ENCODE peak calls at places on chromosomes 16 and 17, in eight cellular contexts. One of them, this sample, is unnamed.

GRCh38 chr17:29777663-29778062 is 152.4 kb downstream of the SSH2 start:
- DNase-seq in AG10803: no peak
- DNase-seq in T follicular helper cell: no peak
- DNase-seq in brain pericyte: no peak
- DNase-seq in NCI-H524: peak
- DNase-seq in activated naive CD4-positive, alpha-beta T cell treated with anti-CD3 and anti-CD28 coated beads, Interleukin-2, amount 10 ng/mL, durations not matched to agents 7 days and 5 days: no peak
- DNase-seq in GM12865: no peak
- DNase-seq in NCI-H460: no peak
- DNase-seq in this sample: no peak

GRCh38 chr17:35774499-35774898 is 13.8 kb downstream of the C17orf50 start:
- DNase-seq in NCI-H460: no peak
- DNase-seq in AG10803: no peak
- DNase-seq in brain pericyte: no peak
- DNase-seq in T follicular helper cell: no peak
- DNase-seq in NCI-H524: no peak
- DNase-seq in GM12865: no peak
- DNase-seq in activated naive CD4-positive, alpha-beta T cell treated with anti-CD3 and anti-CD28 coated beads, Interleukin-2, amount 10 ng/mL, durations not matched to agents 7 days and 5 days: no peak
- DNase-seq in this sample: no peak

GRCh38 chr17:17151962-17152361 is 54.2 kb downstream of the PLD6 start:
- DNase-seq in brain pericyte: peak
- DNase-seq in NCI-H524: no peak
- DNase-seq in AG10803: peak
- DNase-seq in NCI-H460: peak
- DNase-seq in GM12865: peak
- DNase-seq in activated naive CD4-positive, alpha-beta T cell treated with anti-CD3 and anti-CD28 coated beads, Interleukin-2, amount 10 ng/mL, durations not matched to agents 7 days and 5 days: no peak
- DNase-seq in T follicular helper cell: no peak
- DNase-seq in this sample: peak

GRCh38 chr16:64375386-64375980 is 746.4 kb downstream of the CDH11 start:
- DNase-seq in T follicular helper cell: no peak
- DNase-seq in NCI-H460: no peak
- DNase-seq in NCI-H524: no peak
- DNase-seq in AG10803: no peak
- DNase-seq in brain pericyte: no peak
- DNase-seq in GM12865: no peak
- DNase-seq in activated naive CD4-positive, alpha-beta T cell treated with anti-CD3 and anti-CD28 coated beads, Interleukin-2, amount 10 ng/mL, durations not matched to agents 7 days and 5 days: no peak
- DNase-seq in this sample: no peak

GRCh38 chr17:31820691-31821435 is 38.2 kb downstream of the COPRS start:
- DNase-seq in NCI-H524: no peak
- DNase-seq in brain pericyte: no peak
- DNase-seq in AG10803: no peak
- DNase-seq in activated naive CD4-positive, alpha-beta T cell treated with anti-CD3 and anti-CD28 coated beads, Interleukin-2, amount 10 ng/mL, durations not matched to agents 7 days and 5 days: no peak
- DNase-seq in GM12865: no peak
- DNase-seq in T follicular helper cell: no peak
- DNase-seq in NCI-H460: no peak
- DNase-seq in this sample: no peak

GRCh38 chr17:52025231-52025630 is 133.3 kb downstream of the CA10 start:
- DNase-seq in T follicular helper cell: no peak
- DNase-seq in GM12865: no peak
- DNase-seq in NCI-H524: no peak
- DNase-seq in brain pericyte: no peak
- DNase-seq in activated naive CD4-positive, alpha-beta T cell treated with anti-CD3 and anti-CD28 coated beads, Interleukin-2, amount 10 ng/mL, durations not matched to agents 7 days and 5 days: no peak
- DNase-seq in AG10803: peak
- DNase-seq in NCI-H460: no peak
- DNase-seq in this sample: no peak

GRCh38 chr16:1773703-1774455 is 945 bp upstream of the MRPS34 start:
- DNase-seq in GM12865: no peak
- DNase-seq in brain pericyte: no peak
- DNase-seq in activated naive CD4-positive, alpha-beta T cell treated with anti-CD3 and anti-CD28 coated beads, Interleukin-2, amount 10 ng/mL, durations not matched to agents 7 days and 5 days: no peak
- DNase-seq in T follicular helper cell: no peak
- DNase-seq in NCI-H460: no peak
- DNase-seq in AG10803: peak
- DNase-seq in NCI-H524: no peak
- DNase-seq in this sample: no peak

GRCh38 chr17:279356-279755 is 73.3 kb downstream of the RPH3AL start:
- DNase-seq in NCI-H524: no peak
- DNase-seq in AG10803: no peak
- DNase-seq in GM12865: no peak
- DNase-seq in brain pericyte: no peak
- DNase-seq in T follicular helper cell: no peak
- DNase-seq in NCI-H460: no peak
- DNase-seq in activated naive CD4-positive, alpha-beta T cell treated with anti-CD3 and anti-CD28 coated beads, Interleukin-2, amount 10 ng/mL, durations not matched to agents 7 days and 5 days: no peak
- DNase-seq in this sample: no peak

GRCh38 chr17:48351916-48352332 is 78.1 kb downstream of the SKAP1 start:
- DNase-seq in NCI-H460: peak
- DNase-seq in brain pericyte: no peak
- DNase-seq in AG10803: peak
- DNase-seq in T follicular helper cell: no peak
- DNase-seq in GM12865: peak
- DNase-seq in NCI-H524: peak
- DNase-seq in activated naive CD4-positive, alpha-beta T cell treated with anti-CD3 and anti-CD28 coated beads, Interleukin-2, amount 10 ng/mL, durations not matched to agents 7 days and 5 days: no peak
- DNase-seq in this sample: no peak

GRCh38 chr16:72797606-72798005 is 250.3 kb downstream of the ZFHX3 start:
- DNase-seq in NCI-H460: no peak
- DNase-seq in GM12865: no peak
- DNase-seq in activated naive CD4-positive, alpha-beta T cell treated with anti-CD3 and anti-CD28 coated beads, Interleukin-2, amount 10 ng/mL, durations not matched to agents 7 days and 5 days: no peak
- DNase-seq in NCI-H524: no peak
- DNase-seq in AG10803: no peak
- DNase-seq in T follicular helper cell: no peak
- DNase-seq in brain pericyte: no peak
- DNase-seq in this sample: no peak

GRCh38 chr16:4306439-4307214 is 9.2 kb upstream of the GLIS2 start:
- DNase-seq in T follicular helper cell: peak
- DNase-seq in activated naive CD4-positive, alpha-beta T cell treated with anti-CD3 and anti-CD28 coated beads, Interleukin-2, amount 10 ng/mL, durations not matched to agents 7 days and 5 days: peak
- DNase-seq in GM12865: peak
- DNase-seq in brain pericyte: no peak
- DNase-seq in NCI-H460: no peak
- DNase-seq in AG10803: no peak
- DNase-seq in NCI-H524: peak
- DNase-seq in this sample: no peak

GRCh38 chr17:81365148-81365600 is 30.1 kb upstream of the BAHCC1 start:
- DNase-seq in AG10803: peak
- DNase-seq in GM12865: no peak
- DNase-seq in NCI-H460: peak
- DNase-seq in activated naive CD4-positive, alpha-beta T cell treated with anti-CD3 and anti-CD28 coated beads, Interleukin-2, amount 10 ng/mL, durations not matched to agents 7 days and 5 days: peak
- DNase-seq in brain pericyte: no peak
- DNase-seq in T follicular helper cell: no peak
- DNase-seq in NCI-H524: peak
- DNase-seq in this sample: peak

GRCh38 chr16:56189990-56190902 is 1.0 kb upstream of the GNAO1 start:
- DNase-seq in NCI-H460: no peak
- DNase-seq in GM12865: no peak
- DNase-seq in AG10803: no peak
- DNase-seq in NCI-H524: peak
- DNase-seq in activated naive CD4-positive, alpha-beta T cell treated with anti-CD3 and anti-CD28 coated beads, Interleukin-2, amount 10 ng/mL, durations not matched to agents 7 days and 5 days: no peak
- DNase-seq in T follicular helper cell: no peak
- DNase-seq in brain pericyte: no peak
- DNase-seq in this sample: no peak

GRCh38 chr17:41382396-41382795 is 290 bp upstream of the KRT34 start:
- DNase-seq in NCI-H524: no peak
- DNase-seq in AG10803: peak
- DNase-seq in brain pericyte: no peak
- DNase-seq in NCI-H460: no peak
- DNase-seq in GM12865: no peak
- DNase-seq in T follicular helper cell: no peak
- DNase-seq in activated naive CD4-positive, alpha-beta T cell treated with anti-CD3 and anti-CD28 coated beads, Interleukin-2, amount 10 ng/mL, durations not matched to agents 7 days and 5 days: no peak
- DNase-seq in this sample: no peak

This sample was measured in Calu3.